ENCODE peak calls at places on chromosomes 11 and 22, in four cellular contexts. One of them, this sample, is unnamed.

GRCh38 chr22:44400763-44401060 is 88.0 kb upstream of the SHISAL1 start:
- DNase-seq in sigmoid colon: peak; percentile 6
- DNase-seq in mammary epithelial cell: no peak
- DNase-seq in heart left ventricle: no peak
- DNase-seq in this sample: no peak

GRCh38 chr11:121464352-121464946 is 11.7 kb upstream of the SORL1-AS1 start:
- DNase-seq in sigmoid colon: peak; percentile 89
- DNase-seq in mammary epithelial cell: peak; percentile 92
- DNase-seq in heart left ventricle: peak; percentile 63
- DNase-seq in this sample: peak; percentile 63

GRCh38 chr11:10657308-10658271 is 36.0 kb downstream of the IRAG1 start:
- DNase-seq in sigmoid colon: peak; percentile 69
- DNase-seq in mammary epithelial cell: peak; percentile 22
- DNase-seq in heart left ventricle: peak; percentile 37
- DNase-seq in this sample: no peak

GRCh38 chr22:43749473-43749872 is 62.6 kb downstream of the EFCAB6 start:
- DNase-seq in sigmoid colon: no peak
- DNase-seq in mammary epithelial cell: no peak
- DNase-seq in heart left ventricle: no peak
- DNase-seq in this sample: no peak

GRCh38 chr11:36065436-36065835 is 121.6 kb downstream of the LDLRAD3 start:
- DNase-seq in sigmoid colon: no peak
- DNase-seq in mammary epithelial cell: peak; percentile 26
- DNase-seq in heart left ventricle: no peak
- DNase-seq in this sample: no peak

GRCh38 chr11:26928636-26929035 is 65.3 kb upstream of the FIBIN start:
- DNase-seq in sigmoid colon: no peak
- DNase-seq in mammary epithelial cell: no peak
- DNase-seq in heart left ventricle: no peak
- DNase-seq in this sample: no peak

GRCh38 chr22:42805016-42805997 is 51.8 kb downstream of the ARFGAP3 start:
- DNase-seq in sigmoid colon: peak; percentile 68
- DNase-seq in mammary epithelial cell: peak; percentile 71
- DNase-seq in heart left ventricle: no peak
- DNase-seq in this sample: no peak

GRCh38 chr11:16833026-16833425 is 94.6 kb downstream of the C11orf58 start:
- DNase-seq in sigmoid colon: no peak
- DNase-seq in mammary epithelial cell: no peak
- DNase-seq in heart left ventricle: no peak
- DNase-seq in this sample: no peak

GRCh38 chr11:129143335-129143734 is 48.8 kb downstream of the ARHGAP32 start:
- DNase-seq in sigmoid colon: peak; percentile 88
- DNase-seq in mammary epithelial cell: peak; percentile 100
- DNase-seq in heart left ventricle: peak; percentile 37
- DNase-seq in this sample: peak; percentile 26

GRCh38 chr11:2794947-2795346 is 90.6 kb downstream of the CDKN1C start:
- DNase-seq in sigmoid colon: peak; percentile 64
- DNase-seq in mammary epithelial cell: no peak
- DNase-seq in heart left ventricle: no peak
- DNase-seq in this sample: peak; percentile 10

GRCh38 chr11:33177676-33178336 is 16.5 kb upstream of the CSTF3 start:
- DNase-seq in sigmoid colon: no peak
- DNase-seq in mammary epithelial cell: no peak
- DNase-seq in heart left ventricle: no peak
- DNase-seq in this sample: no peak

GRCh38 chr11:45262900-45263299 is 23.2 kb downstream of the SYT13 start:
- DNase-seq in sigmoid colon: no peak
- DNase-seq in mammary epithelial cell: no peak
- DNase-seq in heart left ventricle: no peak
- DNase-seq in this sample: no peak

GRCh38 chr11:34773211-34773610 is 143.0 kb downstream of the APIP start:
- DNase-seq in sigmoid colon: no peak
- DNase-seq in mammary epithelial cell: no peak
- DNase-seq in heart left ventricle: no peak
- DNase-seq in this sample: no peak

GRCh38 chr22:40665312-40665711 is 14.0 kb upstream of the MCHR1 start:
- DNase-seq in sigmoid colon: peak; percentile 76
- DNase-seq in mammary epithelial cell: no peak
- DNase-seq in heart left ventricle: peak; percentile 74
- DNase-seq in this sample: peak; percentile 78

GRCh38 chr11:55949330-55949729 is 13.1 kb upstream of the OR5I1 start:
- DNase-seq in sigmoid colon: no peak
- DNase-seq in mammary epithelial cell: no peak
- DNase-seq in heart left ventricle: no peak
- DNase-seq in this sample: no peak

GRCh38 chr11:76667271-76667818 is 3.2 kb downstream of the LRRC32 start:
- DNase-seq in sigmoid colon: peak; percentile 57
- DNase-seq in mammary epithelial cell: no peak
- DNase-seq in heart left ventricle: no peak
- DNase-seq in this sample: no peak

GRCh38 chr11:1406571-1407485 is 17.1 kb downstream of the BRSK2 start:
- DNase-seq in sigmoid colon: no peak
- DNase-seq in mammary epithelial cell: no peak
- DNase-seq in heart left ventricle: no peak
- DNase-seq in this sample: no peak

GRCh38 chr11:6828103-6828502 is 17.4 kb upstream of the OR10A5 start:
- DNase-seq in sigmoid colon: no peak
- DNase-seq in mammary epithelial cell: no peak
- DNase-seq in heart left ventricle: no peak
- DNase-seq in this sample: no peak

GRCh38 chr11:10041803-10042202 is 252.2 kb downstream of the SBF2 start:
- DNase-seq in sigmoid colon: no peak
- DNase-seq in mammary epithelial cell: no peak
- DNase-seq in heart left ventricle: no peak
- DNase-seq in this sample: no peak

GRCh38 chr11:72736452-72737069 is 15.6 kb downstream of the ARAP1 start:
- DNase-seq in sigmoid colon: peak; percentile 82
- DNase-seq in mammary epithelial cell: peak; percentile 77
- DNase-seq in heart left ventricle: peak; percentile 58
- DNase-seq in this sample: peak; percentile 56

GRCh38 chr11:132402056-132402684 is 1031.8 kb downstream of the NTM start:
- DNase-seq in sigmoid colon: no peak
- DNase-seq in mammary epithelial cell: peak; percentile 39
- DNase-seq in heart left ventricle: peak; percentile 16
- DNase-seq in this sample: peak; percentile 13

GRCh38 chr11:111059726-111060125 is 185.8 kb upstream of the POU2AF2 start:
- DNase-seq in sigmoid colon: no peak
- DNase-seq in mammary epithelial cell: peak; percentile 91
- DNase-seq in heart left ventricle: no peak
- DNase-seq in this sample: no peak

GRCh38 chr11:2092956-2093412 is 46.2 kb downstream of the IGF2 start:
- DNase-seq in sigmoid colon: peak; percentile 73
- DNase-seq in mammary epithelial cell: peak; percentile 95
- DNase-seq in heart left ventricle: peak; percentile 77
- DNase-seq in this sample: peak; percentile 86

GRCh38 chr11:17544181-17544622 is at the start of gene USH1C:
- DNase-seq in sigmoid colon: no peak
- DNase-seq in mammary epithelial cell: no peak
- DNase-seq in heart left ventricle: no peak
- DNase-seq in this sample: no peak

GRCh38 chr11:62186195-62186594 is 3.8 kb upstream of the SCGB1D1 start:
- DNase-seq in sigmoid colon: no peak
- DNase-seq in mammary epithelial cell: no peak
- DNase-seq in heart left ventricle: no peak
- DNase-seq in this sample: no peak

GRCh38 chr11:76210920-76211851 is 4.9 kb upstream of the WNT11 start:
- DNase-seq in sigmoid colon: no peak
- DNase-seq in mammary epithelial cell: no peak
- DNase-seq in heart left ventricle: no peak
- DNase-seq in this sample: no peak

GRCh38 chr11:90204407-90204806 is 18.4 kb downstream of the CHORDC1 start:
- DNase-seq in sigmoid colon: no peak
- DNase-seq in mammary epithelial cell: no peak
- DNase-seq in heart left ventricle: no peak
- DNase-seq in this sample: no peak

GRCh38 chr11:70544774-70545625 is 146.7 kb downstream of the CTTN start:
- DNase-seq in sigmoid colon: no peak
- DNase-seq in mammary epithelial cell: no peak
- DNase-seq in heart left ventricle: no peak
- DNase-seq in this sample: no peak

GRCh38 chr11:116217006-116217405 is 555.8 kb downstream of the BUD13 start:
- DNase-seq in sigmoid colon: no peak
- DNase-seq in mammary epithelial cell: peak; percentile 8
- DNase-seq in heart left ventricle: no peak
- DNase-seq in this sample: peak; percentile 35

GRCh38 chr11:61785837-61786402 is 6.5 kb downstream of the TMEM258 start:
- DNase-seq in sigmoid colon: peak; percentile 53
- DNase-seq in mammary epithelial cell: no peak
- DNase-seq in heart left ventricle: no peak
- DNase-seq in this sample: no peak

GRCh38 chr11:71502026-71502425 is 25.0 kb upstream of the KRTAP5-7 start:
- DNase-seq in sigmoid colon: no peak
- DNase-seq in mammary epithelial cell: no peak
- DNase-seq in heart left ventricle: no peak
- DNase-seq in this sample: no peak

GRCh38 chr11:804599-804964 is 449 bp downstream of the PIDD1 start:
- DNase-seq in sigmoid colon: no peak
- DNase-seq in mammary epithelial cell: no peak
- DNase-seq in heart left ventricle: no peak
- DNase-seq in this sample: no peak

GRCh38 chr11:117154468-117154867 is 10.4 kb downstream of the PAFAH1B2 start:
- DNase-seq in sigmoid colon: no peak
- DNase-seq in mammary epithelial cell: no peak
- DNase-seq in heart left ventricle: no peak
- DNase-seq in this sample: no peak

GRCh38 chr11:2211113-2211971 is 39.7 kb upstream of the TH start:
- DNase-seq in sigmoid colon: peak; percentile 52
- DNase-seq in mammary epithelial cell: no peak
- DNase-seq in heart left ventricle: peak; percentile 5
- DNase-seq in this sample: peak; percentile 6

GRCh38 chr11:113532697-113533424 is 57.7 kb upstream of the DRD2 start:
- DNase-seq in sigmoid colon: peak; percentile 77
- DNase-seq in mammary epithelial cell: peak; percentile 64
- DNase-seq in heart left ventricle: peak; percentile 67
- DNase-seq in this sample: peak; percentile 68

GRCh38 chr11:121996574-121996973 is 119.4 kb downstream of the BLID start:
- DNase-seq in sigmoid colon: no peak
- DNase-seq in mammary epithelial cell: no peak
- DNase-seq in heart left ventricle: no peak
- DNase-seq in this sample: no peak

DNA sequence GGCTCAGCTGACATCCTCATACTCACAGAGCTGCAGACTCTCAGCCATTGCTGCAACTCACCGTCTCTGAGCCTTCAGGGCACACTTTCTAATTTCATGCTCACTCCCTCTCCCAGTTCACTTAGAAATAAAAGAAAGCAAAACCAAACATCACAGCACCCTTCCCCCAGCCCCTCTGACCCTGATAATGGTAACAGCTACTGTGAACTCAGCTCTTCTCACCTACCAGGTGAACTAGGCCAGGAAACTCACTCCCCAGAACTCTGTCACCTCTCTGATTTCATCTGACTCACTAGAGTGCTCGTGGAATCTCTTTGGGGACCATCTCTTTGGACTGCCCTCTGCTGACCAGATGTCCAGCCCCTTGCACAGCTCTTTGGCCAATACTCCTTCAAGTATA is 14.5 kb upstream of the PARVA start:
- DNase-seq in sigmoid colon: no peak
- DNase-seq in mammary epithelial cell: no peak
- DNase-seq in heart left ventricle: no peak
- DNase-seq in this sample: no peak
- H3K4me3 ChIP-seq in sigmoid colon: no peak overlapping the region
- H3K4me3 ChIP-seq in mammary epithelial cell: no peak overlapping the region
- H3K4me3 ChIP-seq in heart left ventricle: no peak overlapping the region
- H3K4me3 ChIP-seq in this sample: no peak overlapping the region

GRCh38 chr11:65354265-65355012 is at the start of gene TIGD3:
- DNase-seq in sigmoid colon: peak; percentile 99
- DNase-seq in mammary epithelial cell: peak; percentile 90
- DNase-seq in heart left ventricle: peak; percentile 99
- DNase-seq in this sample: peak; percentile 98
- TF ChIP-seq CTCF in sigmoid colon: no peak
- TF ChIP-seq CTCF in mammary epithelial cell: no peak
- TF ChIP-seq CTCF in heart left ventricle: no peak
- TF ChIP-seq CTCF in this sample: no peak

GRCh38 chr22:47391169-47392053 is 629.0 kb downstream of the TBC1D22A start:
- DNase-seq in sigmoid colon: peak; percentile 57
- DNase-seq in mammary epithelial cell: no peak
- DNase-seq in heart left ventricle: no peak
- DNase-seq in this sample: no peak
- H3K9me3 ChIP-seq in sigmoid colon: no peaks in the 10 kb centered on the region
- H3K9me3 ChIP-seq in mammary epithelial cell: peaks cover 66% of the 10 kb centered on the region
- H3K9me3 ChIP-seq in heart left ventricle: no peaks in the 10 kb centered on the region
- H3K9me3 ChIP-seq in this sample: no peaks in the 10 kb centered on the region

GRCh38 chr22:38461057-38461413 is 6.0 kb upstream of the KCNJ4 start:
- DNase-seq in sigmoid colon: no peak
- DNase-seq in mammary epithelial cell: no peak
- DNase-seq in heart left ventricle: no peak
- DNase-seq in this sample: no peak
- H3K4me3 ChIP-seq in sigmoid colon: no peak overlapping the region
- H3K4me3 ChIP-seq in mammary epithelial cell: no peak overlapping the region
- H3K4me3 ChIP-seq in heart left ventricle: peak overlapping the region; percentile 18
- H3K4me3 ChIP-seq in this sample: peak overlapping the region; percentile 8

GRCh38 chr11:64123679-64124078 is 42.2 kb downstream of the MACROD1 start:
- DNase-seq in sigmoid colon: no peak
- DNase-seq in mammary epithelial cell: no peak
- DNase-seq in heart left ventricle: no peak
- DNase-seq in this sample: no peak

GRCh38 chr11:64123102-64123434 is 42.8 kb downstream of the MACROD1 start:
- DNase-seq in sigmoid colon: peak; percentile 85
- DNase-seq in mammary epithelial cell: no peak
- DNase-seq in heart left ventricle: peak; percentile 57
- DNase-seq in this sample: peak; percentile 59

GRCh38 chr11:64122411-64123101 is 43.4 kb downstream of the MACROD1 start:
- DNase-seq in sigmoid colon: no peak
- DNase-seq in mammary epithelial cell: no peak
- DNase-seq in heart left ventricle: no peak
- DNase-seq in this sample: no peak

GRCh38 chr11:64125676-64126075 is 40.2 kb downstream of the MACROD1 start:
- DNase-seq in sigmoid colon: no peak
- DNase-seq in mammary epithelial cell: no peak
- DNase-seq in heart left ventricle: no peak
- DNase-seq in this sample: no peak

GRCh38 chr11:64124147-64124546 is 41.8 kb downstream of the MACROD1 start:
- DNase-seq in sigmoid colon: no peak
- DNase-seq in mammary epithelial cell: peak; percentile 15
- DNase-seq in heart left ventricle: no peak
- DNase-seq in this sample: no peak
- TF ChIP-seq CTCF in sigmoid colon: no peak
- TF ChIP-seq CTCF in mammary epithelial cell: no peak
- TF ChIP-seq CTCF in heart left ventricle: no peak
- TF ChIP-seq CTCF in this sample: no peak

DNA sequence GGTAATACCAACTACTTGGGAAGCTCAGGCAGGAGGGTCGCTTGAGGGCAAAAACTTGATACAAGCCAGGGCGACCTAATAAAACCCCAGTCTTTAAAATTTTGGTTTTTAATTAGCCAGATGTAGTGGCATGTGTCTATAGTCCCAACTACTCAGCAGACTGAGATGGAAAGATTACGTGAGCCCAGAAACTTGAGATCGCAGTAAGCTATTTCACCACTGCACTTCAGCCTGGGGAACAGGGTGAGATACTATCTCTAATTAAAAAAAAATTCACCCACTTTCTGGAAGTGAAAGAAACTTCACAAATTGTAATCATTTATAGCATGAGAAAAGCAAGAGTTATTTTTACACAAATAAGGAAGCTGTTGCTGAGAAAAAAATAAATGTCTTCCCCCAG is 838 bp upstream of the GLYATL2 start:
- DNase-seq in sigmoid colon: no peak
- DNase-seq in mammary epithelial cell: no peak
- DNase-seq in heart left ventricle: no peak
- DNase-seq in this sample: no peak
- H3K9me3 ChIP-seq in sigmoid colon: no peaks in the 10 kb centered on the region
- H3K9me3 ChIP-seq in mammary epithelial cell: no peaks in the 10 kb centered on the region
- H3K9me3 ChIP-seq in heart left ventricle: no peaks in the 10 kb centered on the region
- H3K9me3 ChIP-seq in this sample: no peaks in the 10 kb centered on the region

This sample was measured in heart right ventricle.